ENCODE peak calls at places on chromosome 20, in five cellular contexts. B, I, W, D and C are unnamed samples.
A peak's percentile ranks its signal among the peaks of the same experiment; 100 is the strongest.

GRCh38 chr20:63017826-63018411 is 11.2 kb upstream of the BHLHE23 start:
- DNase-seq in W (no peak), I (peak; percentile 73), B (peak; percentile 48), D (no peak), C (no peak)

GRCh38 chr20:931401-931800 is 15.3 kb upstream of the ANGPT4 start:
- DNase-seq in B (no peak), W (no peak), I (no peak), D (no peak), C (no peak)

GRCh38 chr20:52269926-52270325 is 78.3 kb upstream of the ZFP64 start:
- DNase-seq in I (no peak), W (no peak), D (no peak), B (no peak), C (no peak)

GRCh38 chr20:53874104-53874503 is 196.3 kb downstream of the BCAS1 start:
- DNase-seq in I (no peak), D (no peak), B (no peak), W (no peak), C (no peak)

GRCh38 chr20:43189614-43190331 is at the start of gene PTPRT:
- DNase-seq in B (no peak), W (no peak), I (no peak), D (no peak), C (peak; percentile 76)

GRCh38 chr20:10898555-10898954 is 224.8 kb upstream of the JAG1 start:
- DNase-seq in D (no peak), B (no peak), W (no peak), I (no peak), C (no peak)

GRCh38 chr20:62891111-62891510 is 29.5 kb upstream of the TCFL5 start:
- DNase-seq in W (no peak), B (no peak), D (peak; percentile 38), I (peak; percentile 44), C (no peak)

GRCh38 chr20:10002871-10003270 is 31.9 kb upstream of the ANKEF1 start:
- DNase-seq in W (no peak), D (no peak), B (no peak), I (no peak), C (no peak)

GRCh38 chr20:57783956-57784837 is 74.4 kb upstream of the PMEPA1 start:
- DNase-seq in W (no peak), D (no peak), B (peak; percentile 30), I (no peak), C (no peak)

GRCh38 chr20:906703-907102 is 9.4 kb downstream of the ANGPT4 start:
- DNase-seq in I (peak; percentile 31), D (no peak), W (no peak), B (no peak), C (no peak)

GRCh38 chr20:56348746-56349145 is 10.0 kb upstream of the FAM210B start:
- DNase-seq in D (no peak), I (no peak), W (no peak), B (no peak), C (no peak)

GRCh38 chr20:2750343-2751251 is 49.8 kb downstream of the CPXM1 start:
- DNase-seq in D (peak; percentile 84), B (peak; percentile 53), W (no peak), I (peak; percentile 78), C (peak; percentile 74)

GRCh38 chr20:62370115-62370806 is 3.1 kb upstream of the LAMA5 start:
- DNase-seq in D (no peak), B (no peak), W (no peak), I (no peak), C (no peak)

GRCh38 chr20:38278150-38278549 is 17.6 kb upstream of the KIAA1755 start:
- DNase-seq in W (no peak), I (no peak), D (no peak), B (peak; percentile 29), C (no peak)

GRCh38 chr20:55456316-55456940 is 548.9 kb downstream of the CBLN4 start:
- DNase-seq in W (no peak), B (no peak), D (no peak), I (no peak), C (no peak)

GRCh38 chr20:14612389-14612788 is 275.0 kb upstream of the FLRT3 start:
- DNase-seq in B (no peak), I (no peak), W (no peak), D (no peak), C (no peak)

GRCh38 chr20:40686434-40686882 is 2.6 kb downstream of the MAFB start:
- DNase-seq in D (no peak), W (no peak), I (no peak), B (no peak), C (no peak)

GRCh38 chr20:6079011-6079410 is 25.2 kb upstream of the LRRN4 start:
- DNase-seq in W (no peak), D (no peak), B (no peak), I (no peak), C (no peak)

GRCh38 chr20:78338-78737 is 9.1 kb upstream of the DEFB125 start:
- DNase-seq in W (no peak), B (no peak), D (no peak), I (no peak), C (no peak)

GRCh38 chr20:33568378-33569289 is 78.7 kb downstream of the CBFA2T2 start:
- DNase-seq in D (no peak), B (no peak), I (no peak), W (peak; percentile 30), C (no peak)

GRCh38 chr20:21047981-21048380 is 58.2 kb downstream of the LINC00237 start:
- DNase-seq in I (no peak), W (no peak), B (no peak), D (no peak), C (no peak)

GRCh38 chr20:62804632-62805364 is at the start of gene OGFR:
- DNase-seq in W (peak; percentile 81), I (peak; percentile 94), B (no peak), D (peak; percentile 77), C (peak; percentile 92)

GRCh38 chr20:34880095-34880680 is 3.8 kb downstream of the ACSS2 start:
- DNase-seq in D (no peak), I (no peak), B (no peak), W (no peak), C (no peak)
- H3K27me3 ChIP-seq in D (no peaks in the 10 kb centered on the region), I (no peaks in the 10 kb centered on the region), B (no peaks in the 10 kb centered on the region), W (no peaks in the 10 kb centered on the region), C (no peaks in the 10 kb centered on the region)

GRCh38 chr20:58851221-58851968 is 693 bp upstream of the GNAS-AS1 start:
- DNase-seq in I (no peak), W (no peak), D (no peak), B (peak; percentile 44), C (no peak)

GRCh38 chr20:58853466-58853865 is 950 bp downstream of the GNAS start:
- DNase-seq in B (peak; percentile 43), D (no peak), W (no peak), I (no peak), C (no peak)

GRCh38 chr20:58851969-58852458 is 502 bp upstream of the GNAS start:
- DNase-seq in W (no peak), B (no peak), I (no peak), D (no peak), C (no peak)

GRCh38 chr20:58852559-58853271 is at the start of gene GNAS:
- DNase-seq in B (peak; percentile 71), W (peak; percentile 61), I (peak; percentile 80), D (peak; percentile 68), C (peak; percentile 83)

GRCh38 chr20:58850693-58851174 is at the start of gene GNAS-AS1:
- DNase-seq in B (peak; percentile 95), D (peak; percentile 74), W (peak; percentile 85), I (peak; percentile 81), C (peak; percentile 78)
- H3K27me3 ChIP-seq in B (peaks cover 1% of the 10 kb centered on the region), D (peaks cover 66% of the 10 kb centered on the region), W (peaks cover 32% of the 10 kb centered on the region), I (no peaks in the 10 kb centered on the region), C (peaks cover 26% of the 10 kb centered on the region)

DNA sequence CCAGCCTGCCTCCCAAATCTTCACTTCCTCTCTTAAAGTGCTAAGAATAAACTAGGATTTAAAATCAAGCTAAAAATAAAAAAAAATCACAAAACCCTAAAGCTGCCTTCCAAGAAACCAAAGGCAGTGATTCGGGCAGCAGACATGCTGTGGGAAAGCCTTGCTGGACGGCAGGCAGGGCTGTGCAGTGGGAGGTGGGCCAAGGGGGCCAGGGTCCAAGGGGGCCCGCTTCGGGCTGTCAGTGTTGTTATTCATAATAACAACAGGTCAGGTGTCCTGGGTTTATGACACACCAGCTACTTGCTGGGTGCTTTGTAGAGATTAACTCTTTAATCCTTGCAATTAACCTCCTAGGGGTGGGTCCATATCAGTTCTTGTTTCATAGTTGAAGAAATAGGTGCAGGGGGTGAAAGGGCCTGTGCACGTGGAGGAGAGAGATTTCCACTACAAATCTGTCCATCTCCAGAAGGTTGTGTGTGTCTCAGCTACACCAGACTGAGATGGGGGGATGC is 40.4 kb downstream of the CD40 start:
- DNase-seq in W (no peak), I (peak; percentile 17), D (no peak), B (no peak), C (no peak)
- H3K27me3 ChIP-seq in W (peaks cover 57% of the 10 kb centered on the region), I (no peaks in the 10 kb centered on the region), D (peaks cover 41% of the 10 kb centered on the region), B (peaks cover 1% of the 10 kb centered on the region), C (peaks cover 84% of the 10 kb centered on the region)

DNA sequence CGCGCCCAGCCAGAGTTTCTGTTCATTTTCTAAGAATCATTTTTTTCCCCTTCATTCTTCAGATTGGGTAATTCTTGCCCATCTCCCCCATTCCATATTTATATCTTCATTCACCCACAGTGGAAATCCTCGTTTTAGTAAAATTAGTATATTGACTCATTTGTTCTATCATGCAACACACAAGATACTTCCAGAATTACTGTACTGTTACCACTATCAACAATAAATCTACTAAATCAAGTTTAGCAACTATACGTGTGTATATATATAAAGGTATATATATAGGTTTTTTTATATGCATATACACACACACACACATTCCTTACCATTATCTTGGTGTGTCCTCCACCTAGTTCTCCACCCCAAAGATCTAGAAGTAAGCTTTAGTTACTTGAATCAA is 41.3 kb upstream of the KCNG1 start:
- DNase-seq in B (no peak), W (no peak), I (no peak), D (no peak), C (no peak)
- H3K27me3 ChIP-seq in B (no peaks in the 10 kb centered on the region), W (peaks cover 29% of the 10 kb centered on the region), I (no peaks in the 10 kb centered on the region), D (peaks cover 30% of the 10 kb centered on the region), C (peaks cover 70% of the 10 kb centered on the region)

DNA sequence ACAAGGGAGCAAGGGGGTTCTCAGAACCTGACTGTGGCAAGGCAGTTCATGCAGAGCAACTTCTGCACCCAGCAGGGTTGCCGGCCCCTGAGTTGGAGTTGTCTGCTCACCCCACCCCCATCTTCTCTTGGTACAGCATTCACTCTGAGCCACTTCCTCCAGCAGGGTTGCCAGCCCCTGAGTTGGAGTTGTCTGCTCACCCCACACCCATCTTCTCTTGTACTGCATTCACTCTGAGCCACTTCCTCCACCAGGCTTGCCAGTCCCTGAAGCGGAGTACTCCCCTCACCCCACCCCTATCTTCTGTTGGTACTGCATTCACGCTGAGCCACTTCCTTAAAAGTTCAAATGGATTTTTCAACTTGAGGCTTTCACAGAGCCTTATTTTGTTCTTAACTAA is 79.7 kb upstream of the SYNDIG1 start:
- DNase-seq in D (peak; percentile 42), B (no peak), I (no peak), W (no peak), C (no peak)
- H3K27me3 ChIP-seq in D (peaks cover 6% of the 10 kb centered on the region), B (no peaks in the 10 kb centered on the region), I (no peaks in the 10 kb centered on the region), W (peaks cover 19% of the 10 kb centered on the region), C (no peaks in the 10 kb centered on the region)